ENCODE peak calls at places on chromosomes 12 and 14, in five cellular contexts. U, T, H, Z and L are unnamed samples.
A peak's percentile ranks its signal among the peaks of the same experiment; 100 is the strongest.

GRCh38 chr12:30067156-30067555 is 283.4 kb upstream of the TMTC1 start:
- DNase-seq in U (no peak), T (peak; percentile 36), H (no peak), Z (no peak), L (no peak)

GRCh38 chr12:26152507-26153102 is 27.8 kb upstream of the BHLHE41 start:
- DNase-seq in U (no peak), T (no peak), H (no peak), Z (no peak), L (peak; percentile 42)

GRCh38 chr12:61536117-61536516 is 724.1 kb upstream of the USP15 start:
- DNase-seq in U (no peak), T (no peak), H (no peak), Z (no peak), L (no peak)

GRCh38 chr12:27013606-27014084 is 539 bp downstream of the TM7SF3 start:
- DNase-seq in U (no peak), T (peak; percentile 47), H (no peak), Z (no peak), L (peak; percentile 39)

GRCh38 chr14:96090441-96091148 is 51.4 kb downstream of the C14orf132 start:
- DNase-seq in U (peak; percentile 32), T (peak; percentile 65), H (no peak), Z (no peak), L (no peak)

GRCh38 chr12:104680070-104680469 is 223.3 kb downstream of the CHST11 start:
- DNase-seq in U (no peak), T (peak; percentile 22), H (no peak), Z (no peak), L (peak; percentile 12)

GRCh38 chr12:38316391-38317129 is at the start of gene ALG10B:
- DNase-seq in U (peak; percentile 85), T (peak; percentile 96), H (peak; percentile 92), Z (peak; percentile 95), L (peak; percentile 98)

GRCh38 chr12:78585132-78585531 is 279.4 kb upstream of the SYT1 start:
- DNase-seq in U (no peak), T (no peak), H (no peak), Z (no peak), L (no peak)

GRCh38 chr14:50036637-50037036 is 79.7 kb downstream of the VCPKMT start:
- DNase-seq in U (no peak), T (no peak), H (no peak), Z (no peak), L (no peak)

GRCh38 chr12:108641446-108642268 is 8.0 kb upstream of the SELPLG start:
- DNase-seq in U (no peak), T (no peak), H (no peak), Z (no peak), L (no peak)

DNA sequence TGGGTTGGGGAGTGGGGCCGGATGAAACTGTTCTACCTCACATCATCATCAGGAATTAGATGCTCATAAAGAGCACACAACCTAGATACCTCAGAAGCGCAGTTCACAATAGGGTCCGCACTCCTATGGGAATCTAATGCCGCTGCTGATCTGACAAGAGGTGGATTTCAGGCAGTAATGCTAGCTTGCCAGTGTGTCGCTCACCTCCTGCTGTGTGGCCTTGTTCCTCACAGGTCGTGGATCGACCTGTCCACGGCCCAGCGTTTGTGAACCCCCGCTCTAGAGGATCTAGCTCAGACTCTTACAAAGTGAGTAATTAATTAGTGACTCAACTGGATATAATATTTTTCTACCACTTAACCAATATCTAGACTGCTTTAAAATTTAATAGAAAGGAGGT is 5.8 kb downstream of the PPP1R12A start:
- DNase-seq in U (no peak), T (no peak), H (no peak), Z (no peak), L (no peak)
- H3K27ac ChIP-seq in U (no peak overlapping the region), T (no peak overlapping the region), H (no peak overlapping the region), Z (no peak overlapping the region), L (no peak overlapping the region)

GRCh38 chr12:22318122-22318737 is 16.3 kb downstream of the ST8SIA1 start:
- DNase-seq in U (no peak), T (peak; percentile 28), H (no peak), Z (no peak), L (no peak)

GRCh38 chr12:22321018-22321605 is 13.4 kb downstream of the ST8SIA1 start:
- DNase-seq in U (no peak), T (no peak), H (no peak), Z (no peak), L (no peak)

DNA sequence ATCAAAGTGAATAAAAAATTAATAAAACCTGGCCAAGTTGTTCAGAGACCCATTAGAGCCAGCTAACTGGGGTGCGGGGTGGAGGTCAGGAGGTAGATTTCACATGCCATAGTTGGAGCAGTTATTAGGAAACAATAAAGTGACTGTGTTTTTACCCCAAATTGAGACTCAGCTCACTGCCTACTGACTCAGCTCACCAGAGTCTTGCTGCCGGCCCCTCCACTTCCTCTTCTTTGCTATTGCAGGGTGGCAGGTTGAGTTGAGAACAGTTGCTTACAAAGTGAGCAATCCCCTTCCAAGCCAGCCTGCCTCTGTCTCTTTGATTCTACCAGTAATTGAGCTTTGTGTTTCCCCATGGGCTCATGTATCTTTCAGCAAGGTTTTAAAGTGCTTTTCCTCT is 12.9 kb downstream of the ST8SIA1 start:
- DNase-seq in U (no peak), T (no peak), H (no peak), Z (peak; percentile 59), L (no peak)
- H3K4me1 ChIP-seq in U (no peaks in the 10 kb centered on the region), T (no peaks in the 10 kb centered on the region), H (no peaks in the 10 kb centered on the region), Z (no peaks in the 10 kb centered on the region), L (no peaks in the 10 kb centered on the region)

GRCh38 chr14:102187044-102187443 is 47.3 kb downstream of the WDR20 start:
- DNase-seq in U (no peak), T (peak; percentile 87), H (no peak), Z (no peak), L (peak; percentile 37)

GRCh38 chr14:102185360-102185759 is 45.7 kb downstream of the WDR20 start:
- DNase-seq in U (no peak), T (no peak), H (peak; percentile 58), Z (no peak), L (peak; percentile 28)

GRCh38 chr14:102183922-102184677 is 44.4 kb downstream of the WDR20 start:
- DNase-seq in U (no peak), T (no peak), H (no peak), Z (no peak), L (no peak)

GRCh38 chr14:102182901-102183619 is 43.4 kb downstream of the WDR20 start:
- DNase-seq in U (no peak), T (no peak), H (no peak), Z (no peak), L (no peak)

GRCh38 chr14:102184678-102185040 is 45.0 kb downstream of the WDR20 start:
- DNase-seq in U (no peak), T (no peak), H (no peak), Z (no peak), L (no peak)
- H3K27ac ChIP-seq in U (no peak overlapping the region), T (no peak overlapping the region), H (peak overlapping the region; percentile 2), Z (no peak overlapping the region), L (no peak overlapping the region)

DNA sequence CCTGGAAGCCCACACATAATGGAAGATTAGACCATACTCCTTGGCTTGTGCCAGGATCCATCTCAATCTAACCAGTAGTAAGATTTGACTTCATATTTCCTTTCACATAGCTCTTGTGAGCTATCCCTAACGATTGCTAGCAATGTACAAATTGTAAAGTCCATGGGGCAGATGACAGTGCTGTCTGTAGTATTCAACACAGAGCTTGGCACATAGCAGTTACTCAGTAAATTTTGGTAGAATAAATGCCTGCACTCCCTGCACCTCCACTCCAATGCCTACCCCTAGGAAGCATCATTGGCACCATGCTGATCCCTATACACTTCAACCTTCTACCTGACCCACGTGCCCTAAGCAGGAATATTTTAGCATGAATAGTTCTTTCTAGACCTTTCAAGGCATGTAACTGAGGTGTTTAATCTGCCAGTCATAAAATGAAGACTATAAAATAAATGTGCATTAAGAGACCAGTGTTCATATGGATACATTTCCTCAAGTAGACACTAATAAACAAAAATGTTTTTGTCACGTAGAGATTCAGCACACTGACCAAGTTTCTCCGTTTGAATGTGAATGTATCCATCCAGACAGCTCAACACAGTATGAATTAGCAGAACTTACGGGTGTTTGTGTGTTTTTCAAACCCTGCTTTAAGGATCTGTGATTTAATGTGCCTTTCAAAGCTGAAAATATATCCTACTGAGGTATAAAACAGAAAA is 98.8 kb downstream of the BMP4 start:
- DNase-seq in U (no peak), T (no peak), H (no peak), Z (no peak), L (no peak)
- H3K4me1 ChIP-seq in U (no peaks in the 10 kb centered on the region), T (no peaks in the 10 kb centered on the region), H (no peaks in the 10 kb centered on the region), Z (no peaks in the 10 kb centered on the region), L (no peaks in the 10 kb centered on the region)